ENCODE peak calls at places on chromosomes 1 and 21, in four cellular contexts. P, W, H and L are unnamed samples.

GRCh38 chr1:220511183-220511582 is 16.8 kb upstream of the MARK1 start:
- DNase-seq in P (no peak), W (no peak), H (no peak), L (peak)

GRCh38 chr1:239387304-239388231 is 1.2 kb downstream of the CHRM3 start:
- DNase-seq in P (no peak), W (peak), H (peak), L (no peak)

GRCh38 chr1:205610036-205610435 is 21.8 kb downstream of the ELK4 start:
- DNase-seq in P (no peak), W (no peak), H (no peak), L (no peak)

GRCh38 chr1:157089789-157090188 is 9.8 kb downstream of the ETV3L start:
- DNase-seq in P (no peak), W (no peak), H (no peak), L (no peak)

GRCh38 chr1:11061652-11062365 is 2.0 kb upstream of the SRM start:
- DNase-seq in P (no peak), W (no peak), H (peak), L (no peak)

GRCh38 chr1:110523011-110523410 is 4.0 kb upstream of the KCNA10 start:
- DNase-seq in P (no peak), W (no peak), H (no peak), L (no peak)

GRCh38 chr1:226603976-226604845 is 55.6 kb downstream of the STUM start:
- DNase-seq in P (no peak), W (no peak), H (no peak), L (no peak)

GRCh38 chr21:39087238-39087975 is 95.8 kb downstream of the PSMG1 start:
- DNase-seq in P (no peak), W (no peak), H (no peak), L (no peak)

GRCh38 chr1:156075775-156076204 is 6.5 kb downstream of the MEX3A start:
- DNase-seq in P (no peak), W (no peak), H (no peak), L (no peak)

GRCh38 chr1:68145418-68146126 is 86.8 kb downstream of the WLS start:
- DNase-seq in P (no peak), W (no peak), H (no peak), L (no peak)

GRCh38 chr1:22494943-22495579 is 43.4 kb downstream of the ZBTB40 start:
- DNase-seq in P (no peak), W (no peak), H (no peak), L (no peak)

GRCh38 chr1:110235839-110236682 is 25.9 kb downstream of the KCNC4 start:
- DNase-seq in P (no peak), W (no peak), H (no peak), L (peak)

GRCh38 chr21:37475186-37475868 is 108.8 kb downstream of the DYRK1A start:
- DNase-seq in P (no peak), W (no peak), H (no peak), L (no peak)

GRCh38 chr1:198387587-198387986 is 152.9 kb downstream of the ATP6V1G3 start:
- DNase-seq in P (no peak), W (no peak), H (no peak), L (no peak)

GRCh38 chr1:35768350-35769187 is 1.2 kb downstream of the CLSPN start:
- DNase-seq in P (no peak), W (no peak), H (no peak), L (no peak)

GRCh38 chr1:2258996-2259395 is 30.9 kb downstream of the SKI start:
- DNase-seq in P (no peak), W (no peak), H (no peak), L (no peak)

GRCh38 chr1:154325583-154326545 is 539 bp downstream of the ATP8B2 start:
- DNase-seq in P (no peak), W (peak), H (peak), L (peak)

GRCh38 chr1:46098043-46098712 is 34.3 kb downstream of the PIK3R3 start:
- DNase-seq in P (no peak), W (no peak), H (no peak), L (no peak)

GRCh38 chr1:155981266-155982088 is 3.1 kb upstream of the ARHGEF2 start:
- DNase-seq in P (no peak), W (no peak), H (peak), L (no peak)

GRCh38 chr1:163168053-163168452 is 34.7 kb downstream of the RGS5 start:
- DNase-seq in P (no peak), W (no peak), H (no peak), L (peak)

GRCh38 chr1:62230724-62231123 is 36.1 kb downstream of the L1TD1 start:
- DNase-seq in P (no peak), W (no peak), H (no peak), L (peak)

GRCh38 chr1:201756411-201756810 is 72.5 kb upstream of the IPO9 start:
- DNase-seq in P (no peak), W (no peak), H (no peak), L (peak)

GRCh38 chr1:109624215-109625010 is 4.8 kb downstream of the AMPD2 start:
- DNase-seq in P (no peak), W (no peak), H (no peak), L (no peak)

GRCh38 chr1:39540504-39541031 is 36.0 kb downstream of the PABPC4 start:
- DNase-seq in P (no peak), W (no peak), H (no peak), L (no peak)

GRCh38 chr1:2050482-2050792 is 226 bp downstream of the PRKCZ start:
- DNase-seq in P (no peak), W (no peak), H (no peak), L (no peak)